ENCODE peak calls at places on chromosome 21, in ten cellular contexts. W, E, U, A, M, G, T, Y, H and K are unnamed samples.

GRCh38 chr21:17780539-17780938 is 38.6 kb downstream of the C21orf91 start:
- DNase-seq in Y (no peak), U (peak; percentile 22), G (no peak), H (no peak), W (no peak), M (no peak), E (peak; percentile 95), T (no peak), A (no peak), K (no peak)

GRCh38 chr21:43913928-43914327 is 48.9 kb downstream of the AGPAT3 start:
- DNase-seq in U (no peak), W (no peak), A (no peak), M (no peak), E (no peak), G (peak; percentile 20), Y (no peak), H (no peak), T (peak; percentile 64), K (peak; percentile 26)

GRCh38 chr21:44372616-44373015 is 19.2 kb downstream of the TRPM2 start:
- DNase-seq in U (no peak), H (no peak), A (no peak), M (no peak), T (no peak), E (no peak), W (no peak), G (no peak), Y (no peak), K (no peak)

GRCh38 chr21:20662523-20662922 is 335.7 kb upstream of the NCAM2 start:
- DNase-seq in U (no peak), A (no peak), G (no peak), Y (no peak), W (no peak), M (peak; percentile 59), E (no peak), H (no peak), T (no peak), K (no peak)

GRCh38 chr21:46667191-46667734 is 31.8 kb downstream of the PRMT2 start:
- DNase-seq in T (no peak), M (peak; percentile 70), U (no peak), W (no peak), G (no peak), Y (peak; percentile 78), E (no peak), H (no peak), A (no peak), K (no peak)

GRCh38 chr21:35217504-35218060 is 168.5 kb upstream of the RUNX1 start:
- DNase-seq in Y (no peak), M (peak; percentile 30), A (peak; percentile 58), H (peak; percentile 79), W (no peak), E (no peak), G (no peak), T (no peak), U (no peak), K (no peak)

GRCh38 chr21:34061983-34062382 is 11.4 kb upstream of the MRPS6 start:
- DNase-seq in G (no peak), H (no peak), M (peak; percentile 58), E (no peak), W (no peak), T (no peak), A (no peak), Y (peak; percentile 23), U (no peak), K (no peak)

GRCh38 chr21:34724857-34725195 is 56.0 kb downstream of the CLIC6 start:
- DNase-seq in A (no peak), E (no peak), H (no peak), M (no peak), W (no peak), G (no peak), T (no peak), Y (no peak), U (no peak), K (no peak)

GRCh38 chr21:41705546-41706262 is 61.1 kb downstream of the RIPK4 start:
- DNase-seq in G (no peak), A (no peak), M (no peak), E (no peak), T (no peak), U (no peak), Y (no peak), W (no peak), H (no peak), K (no peak)

GRCh38 chr21:41701749-41702148 is 65.1 kb downstream of the RIPK4 start:
- DNase-seq in T (no peak), A (no peak), E (no peak), G (no peak), U (no peak), Y (no peak), M (no peak), H (no peak), W (no peak), K (no peak)

GRCh38 chr21:41706263-41706639 is 60.6 kb downstream of the RIPK4 start:
- DNase-seq in M (no peak), H (no peak), U (peak; percentile 45), A (no peak), Y (no peak), W (no peak), E (no peak), G (no peak), T (no peak), K (no peak)

GRCh38 chr21:41706678-41707077 is 60.2 kb downstream of the RIPK4 start:
- DNase-seq in U (peak; percentile 69), T (no peak), Y (no peak), G (no peak), A (no peak), H (no peak), E (no peak), M (no peak), W (no peak), K (no peak)

DNA sequence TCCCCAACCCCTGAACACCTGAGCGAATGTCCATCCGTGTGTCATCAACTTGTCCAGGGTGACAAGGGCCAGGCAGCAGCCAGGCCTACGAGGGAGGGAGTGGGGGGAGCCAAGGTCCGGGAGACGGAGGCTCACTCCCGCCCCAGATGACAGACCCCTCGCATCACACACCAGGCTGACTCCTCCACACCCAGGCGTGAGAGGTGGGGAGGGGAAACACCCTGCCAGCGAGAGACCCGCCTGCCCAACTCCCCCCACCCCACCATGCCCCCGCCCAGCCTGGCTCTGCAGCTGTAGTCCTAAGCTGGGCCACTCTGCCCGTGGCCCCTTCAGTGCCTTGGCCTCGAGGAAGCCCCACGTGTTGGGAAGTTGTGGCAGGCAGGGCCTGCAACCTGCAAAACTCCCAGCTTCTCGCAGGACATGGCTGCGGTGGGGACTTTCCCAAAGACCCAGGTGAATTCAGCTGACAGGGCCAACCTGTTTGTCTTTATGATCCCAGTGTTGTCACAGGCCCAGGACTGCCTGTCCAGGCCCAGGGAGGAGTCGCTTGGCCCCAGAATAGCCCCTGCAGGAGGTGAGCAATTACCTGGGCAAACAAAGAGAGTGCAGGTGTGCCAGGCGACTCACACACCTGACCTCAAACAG is 62.9 kb downstream of the RIPK4 start:
- DNase-seq in M (no peak), Y (no peak), W (no peak), T (no peak), E (no peak), U (peak; percentile 87), G (no peak), H (no peak), A (peak; percentile 79), K (no peak)
- TF ChIP-seq POLR2AphosphoS5 in M (no peak), Y (no peak), W (no peak), T (no peak), E (no peak), U (peak; percentile 56), G (no peak), H (no peak), A (no peak), K (no peak)

DNA sequence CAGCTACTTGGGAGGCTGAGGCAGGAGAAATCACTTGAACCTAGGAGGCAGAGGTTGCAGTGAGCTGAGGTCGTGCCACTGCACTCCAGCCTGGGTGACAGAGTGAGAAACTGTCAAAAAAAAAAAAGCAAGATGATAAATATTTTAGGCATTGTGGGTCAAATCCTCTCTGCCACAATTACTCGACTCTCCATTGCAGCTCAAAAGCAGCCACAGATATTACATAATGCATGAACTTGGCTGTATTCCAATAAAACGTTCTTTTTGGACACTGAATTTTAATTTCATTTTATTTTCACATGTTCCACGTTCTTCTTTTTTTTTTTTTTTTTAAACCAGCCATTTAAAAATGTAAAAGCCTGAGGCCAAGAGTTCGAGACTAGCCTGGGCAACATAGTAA is 69.5 kb downstream of the TCP10L start:
- DNase-seq in A (no peak), T (no peak), W (no peak), Y (no peak), M (no peak), G (peak; percentile 18), E (no peak), U (no peak), H (no peak), K (no peak)
- TF ChIP-seq POLR2AphosphoS5 in A (no peak), T (no peak), W (no peak), Y (no peak), M (no peak), G (no peak), E (no peak), U (no peak), H (no peak), K (no peak)

GRCh38 chr21:14589855-14590563 is 43.9 kb upstream of the SAMSN1 start:
- DNase-seq in E (no peak), H (no peak), G (no peak), T (no peak), A (no peak), W (no peak), Y (no peak), U (no peak), M (no peak), K (no peak)

GRCh38 chr21:14595449-14595848 is 49.3 kb upstream of the SAMSN1 start:
- DNase-seq in U (no peak), H (no peak), W (no peak), A (no peak), Y (no peak), T (no peak), M (no peak), G (no peak), E (no peak), K (no peak)

GRCh38 chr21:14594967-14595366 is 48.9 kb upstream of the SAMSN1 start:
- DNase-seq in T (no peak), U (no peak), W (no peak), Y (no peak), A (no peak), H (no peak), G (no peak), E (no peak), M (no peak), K (no peak)

GRCh38 chr21:14591277-14591876 is 45.3 kb upstream of the SAMSN1 start:
- DNase-seq in A (no peak), G (no peak), T (no peak), M (no peak), H (no peak), U (no peak), W (no peak), Y (no peak), E (no peak), K (no peak)

GRCh38 chr21:14591882-14592281 is 45.8 kb upstream of the SAMSN1 start:
- DNase-seq in G (no peak), E (no peak), M (no peak), U (no peak), W (no peak), A (no peak), T (no peak), H (no peak), Y (no peak), K (no peak)
- TF ChIP-seq POLR2AphosphoS5 in G (no peak), E (no peak), M (no peak), U (no peak), W (no peak), A (no peak), T (peak; percentile 15), H (no peak), Y (no peak), K (no peak)

GRCh38 chr21:42655797-42656770 is 2.7 kb downstream of the PDE9A start:
- DNase-seq in W (peak; percentile 64), E (no peak), H (no peak), Y (no peak), G (no peak), A (no peak), U (peak; percentile 68), M (peak; percentile 47), T (peak; percentile 86), K (no peak)

GRCh38 chr21:42653492-42654061 is at the start of gene PDE9A:
- DNase-seq in G (no peak), E (no peak), W (peak; percentile 76), H (no peak), M (peak; percentile 80), A (no peak), U (peak; percentile 55), T (no peak), Y (peak; percentile 90), K (no peak)

GRCh38 chr21:42654179-42654912 is 925 bp downstream of the PDE9A start:
- DNase-seq in G (no peak), U (no peak), E (no peak), W (peak; percentile 77), T (no peak), M (peak; percentile 76), A (no peak), H (no peak), Y (peak; percentile 79), K (no peak)

GRCh38 chr21:42656872-42657271 is 3.5 kb downstream of the PDE9A start:
- DNase-seq in T (no peak), W (peak; percentile 59), H (no peak), U (no peak), M (no peak), Y (no peak), A (no peak), E (no peak), G (no peak), K (no peak)

GRCh38 chr21:42654913-42655796 is 1.7 kb downstream of the PDE9A start:
- DNase-seq in U (peak; percentile 65), W (no peak), E (no peak), M (no peak), Y (no peak), H (no peak), T (no peak), A (no peak), G (no peak), K (no peak)
- TF ChIP-seq POLR2AphosphoS5 in U (peak; percentile 59), W (no peak), E (no peak), M (no peak), Y (no peak), H (no peak), T (peak; percentile 50), A (no peak), G (no peak), K (no peak)